ENCODE peak calls at places on chromosomes 4 and X, in nine cellular contexts. L is CD8-positive, alpha-beta memory T cell; J is AG04449; E is fibroblast of pulmonary artery; N is spleen; B is right lobe of liver; A is astrocyte of the spinal cord; W is BJ; T is Panc1. D is an unnamed sample.

GRCh38 chr4:110681381-110681780 is 58.5 kb upstream of the PITX2 start:
- DNase-seq in J (no peak), A (no peak), W (no peak), E (no peak), B (no peak), L (no peak), T (no peak), N (no peak), D (no peak)

GRCh38 chr4:23245196-23245595 is 552.5 kb downstream of the GBA3 start:
- DNase-seq in T (no peak), L (no peak), J (no peak), E (no peak), A (no peak), N (no peak), B (no peak), W (no peak), D (no peak)

GRCh38 chr4:86818845-86819244 is 30.3 kb downstream of the SLC10A6 start:
- DNase-seq in J (no peak), T (no peak), A (no peak), E (no peak), N (no peak), B (no peak), L (no peak), W (no peak), D (no peak)

GRCh38 chr4:81454498-81454897 is 17.2 kb downstream of the RASGEF1B start:
- DNase-seq in N (no peak), L (no peak), A (no peak), W (no peak), E (no peak), T (no peak), B (no peak), J (no peak), D (no peak)

GRCh38 chr4:133450813-133451212 is 301.7 kb downstream of the PCDH10 start:
- DNase-seq in A (no peak), L (no peak), T (no peak), B (no peak), E (no peak), N (no peak), J (no peak), W (no peak), D (no peak)

GRCh38 chrX:107718156-107718621 is 57.4 kb downstream of the TSC22D3 start:
- DNase-seq in A (peak), E (peak), N (peak), W (no peak), L (peak), T (peak), B (peak), J (no peak), D (peak)

GRCh38 chr4:47929682-47930201 is 15.4 kb upstream of the NFXL1 start:
- DNase-seq in B (no peak), A (no peak), L (no peak), E (no peak), W (no peak), N (no peak), J (no peak), T (no peak), D (no peak)

GRCh38 chrX:3094261-3094660 is 53.0 kb downstream of the ARSF start:
- DNase-seq in T (no peak), W (no peak), A (no peak), L (no peak), E (peak), B (no peak), N (no peak), J (no peak), D (no peak)

GRCh38 chr4:136281307-136281706 is 1251.0 kb downstream of the PCDH18 start:
- DNase-seq in N (no peak), E (no peak), T (no peak), W (no peak), B (no peak), J (no peak), A (no peak), L (no peak), D (no peak)

GRCh38 chrX:132022115-132022862 is 813 bp upstream of the STK26 start:
- DNase-seq in E (no peak), W (no peak), L (peak), A (peak), B (no peak), J (no peak), T (no peak), N (no peak), D (no peak)

GRCh38 chr4:168803727-168804126 is 206.3 kb downstream of the CBR4 start:
- DNase-seq in T (no peak), J (peak), B (no peak), N (no peak), A (peak), E (peak), L (no peak), W (no peak), D (peak)

GRCh38 chr4:80073362-80074008 is 456 bp upstream of the ANTXR2 start:
- DNase-seq in J (no peak), T (no peak), W (no peak), B (no peak), N (peak), E (no peak), A (no peak), L (peak), D (no peak)

GRCh38 chrX:123695242-123695641 is 37.6 kb downstream of the THOC2 start:
- DNase-seq in W (no peak), J (no peak), A (no peak), B (no peak), N (no peak), L (no peak), E (no peak), T (no peak), D (no peak)

GRCh38 chr4:54065282-54066087 is 1.1 kb upstream of the CHIC2 start:
- DNase-seq in J (no peak), L (no peak), T (no peak), W (no peak), N (no peak), B (no peak), A (no peak), E (peak), D (no peak)

GRCh38 chrX:42490111-42490510 is 287.9 kb downstream of the PPP1R2C start:
- DNase-seq in W (no peak), E (no peak), B (no peak), A (no peak), L (no peak), T (no peak), N (no peak), J (no peak), D (no peak)

GRCh38 chrX:46179748-46180147 is 365.5 kb downstream of the ZNF674 start:
- DNase-seq in J (no peak), E (no peak), A (no peak), L (no peak), T (no peak), N (no peak), W (no peak), B (no peak), D (no peak)

GRCh38 chr4:182213024-182213423 is 30.2 kb upstream of the TENM3 start:
- DNase-seq in J (no peak), B (no peak), T (no peak), L (no peak), A (no peak), E (no peak), W (no peak), N (no peak), D (peak)

GRCh38 chrX:24668111-24668510 is 21.0 kb upstream of the PCYT1B start:
- DNase-seq in T (no peak), B (no peak), N (no peak), W (no peak), J (no peak), L (no peak), A (no peak), E (peak), D (no peak)

GRCh38 chrX:65587616-65588526 is 53.3 kb upstream of the LAS1L start:
- DNase-seq in L (no peak), T (no peak), J (no peak), W (no peak), E (peak), A (peak), B (peak), N (no peak), D (peak)

GRCh38 chrX:133905305-133905704 is 80.1 kb downstream of the GPC3 start:
- DNase-seq in W (no peak), J (no peak), A (no peak), N (no peak), E (no peak), T (no peak), B (no peak), L (no peak), D (no peak)

GRCh38 chr4:88108747-88109122 is 49.7 kb downstream of the ABCG2 start:
- DNase-seq in W (no peak), A (no peak), N (no peak), J (peak), B (no peak), E (no peak), T (no peak), L (no peak), D (no peak)

GRCh38 chrX:105273326-105273725 is 52.8 kb upstream of the TEX13A start:
- DNase-seq in N (no peak), T (no peak), A (no peak), E (no peak), W (no peak), B (no peak), J (no peak), L (no peak), D (no peak)

GRCh38 chrX:140177821-140178220 is 212.5 kb upstream of the CXorf66 start:
- DNase-seq in W (no peak), L (no peak), E (no peak), B (no peak), A (no peak), T (no peak), N (no peak), J (no peak), D (no peak)

GRCh38 chr4:165199286-165199685 is 8.1 kb upstream of the KLHL2 start:
- DNase-seq in T (no peak), J (no peak), B (no peak), N (no peak), A (peak), W (no peak), E (no peak), L (no peak), D (no peak)

GRCh38 chr4:78222575-78223186 is 165.6 kb downstream of the FRAS1 start:
- DNase-seq in L (no peak), E (no peak), T (no peak), J (no peak), W (no peak), B (no peak), A (no peak), N (no peak), D (no peak)

GRCh38 chr4:163107754-163108153 is 58.9 kb downstream of the NAF1 start:
- DNase-seq in J (no peak), T (no peak), B (no peak), A (peak), E (peak), W (no peak), L (no peak), N (no peak), D (no peak)

GRCh38 chr4:95102391-95102790 is 344.6 kb downstream of the BMPR1B start:
- DNase-seq in T (no peak), N (no peak), B (no peak), E (no peak), A (no peak), L (no peak), J (no peak), W (no peak), D (no peak)

GRCh38 chrX:101265869-101266428 is 25.2 kb downstream of the TAF7L start:
- DNase-seq in L (no peak), W (peak), T (no peak), J (peak), B (no peak), N (no peak), E (peak), A (peak), D (peak)

GRCh38 chrX:151088221-151088620 is 88.2 kb upstream of the GPR50 start:
- DNase-seq in N (no peak), E (no peak), B (no peak), A (no peak), L (no peak), J (no peak), W (no peak), T (no peak), D (no peak)

GRCh38 chrX:151084454-151084853 is 91.9 kb upstream of the GPR50 start:
- DNase-seq in N (no peak), L (no peak), W (no peak), E (no peak), B (no peak), A (no peak), J (no peak), T (no peak), D (no peak)

GRCh38 chrX:151081016-151081415 is 95.4 kb upstream of the GPR50 start:
- DNase-seq in E (no peak), L (no peak), J (no peak), A (no peak), B (no peak), T (no peak), N (no peak), W (no peak), D (no peak)

GRCh38 chrX:151085207-151085606 is 91.2 kb upstream of the GPR50 start:
- DNase-seq in B (no peak), J (no peak), T (no peak), L (no peak), N (no peak), A (no peak), W (no peak), E (no peak), D (no peak)

DNA sequence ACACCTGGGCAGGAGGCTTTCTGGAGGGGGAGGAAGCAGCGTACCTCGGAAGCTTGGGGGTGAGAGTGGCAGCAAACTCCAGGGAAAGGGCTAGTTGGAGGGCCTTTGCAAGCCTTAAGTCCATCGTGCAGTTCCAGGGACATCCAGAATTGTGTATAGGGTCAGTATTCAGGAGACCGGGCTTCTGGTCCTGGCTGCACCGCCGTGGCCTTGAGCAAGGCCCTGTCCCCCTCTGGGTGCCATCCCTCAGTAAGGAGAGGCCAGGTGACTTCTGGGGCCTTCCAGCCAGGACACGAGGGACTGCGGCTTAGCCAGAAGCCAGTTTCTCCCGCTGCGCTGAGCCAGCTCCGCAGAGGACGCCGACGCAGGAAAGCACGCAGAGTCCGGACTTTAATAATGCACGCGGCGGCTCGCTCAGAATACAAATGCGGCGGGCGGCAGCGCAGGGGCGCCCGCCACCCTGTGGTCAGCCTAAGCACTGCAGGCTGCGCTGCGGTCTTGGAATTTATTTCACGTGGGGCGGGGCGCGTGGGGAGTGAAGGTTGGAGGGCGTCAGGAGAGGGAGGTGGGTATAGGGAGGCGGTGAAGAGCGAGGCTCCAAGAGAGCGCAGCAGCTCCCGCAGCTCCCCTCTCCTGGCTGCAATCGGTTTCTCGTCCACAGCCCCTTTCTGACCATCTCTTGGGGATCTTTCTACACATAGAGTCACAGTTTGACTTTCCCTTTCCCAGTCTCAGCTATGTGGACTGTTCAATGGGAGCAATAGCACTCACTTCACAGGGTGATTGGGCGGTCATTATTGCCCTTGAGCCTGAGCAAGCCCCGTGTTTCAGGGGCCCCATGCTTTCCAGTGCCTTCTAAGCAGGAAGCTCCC is 94.1 kb upstream of the GPR50 start:
- DNase-seq in W (no peak), J (no peak), A (peak), T (peak), N (peak), B (peak), E (peak), L (peak), D (peak)
- H3K4me3 ChIP-seq in W (peak), J (peak), A (no peak), T (peak), N (no peak), B (no peak), E (peak), L (no peak), D (peak)

GRCh38 chrX:31323658-31324057 is 251.8 kb upstream of the FTHL17 start:
- DNase-seq in N (no peak), L (no peak), A (no peak), B (no peak), T (no peak), W (no peak), E (no peak), J (no peak), D (no peak)
- H3K4me3 ChIP-seq in N (no peak), L (no peak), A (no peak), B (no peak), T (no peak), W (no peak), E (no peak), J (no peak), D (no peak)

GRCh38 chrX:126165401-126165720 is 728 bp downstream of the DCAF12L2 start:
- DNase-seq in E (no peak), L (no peak), J (no peak), N (peak), T (no peak), B (no peak), A (no peak), W (no peak), D (no peak)
- H3K4me3 ChIP-seq in E (no peak), L (no peak), J (no peak), N (no peak), T (no peak), B (no peak), A (no peak), W (no peak), D (peak)

GRCh38 chr4:170089743-170090666 is at the start of gene AADAT:
- DNase-seq in L (no peak), J (no peak), N (peak), B (peak), A (peak), W (no peak), T (peak), E (peak), D (no peak)
- H3K4me3 ChIP-seq in L (no peak), J (peak), N (peak), B (peak), A (peak), W (peak), T (peak), E (peak), D (peak)

DNA sequence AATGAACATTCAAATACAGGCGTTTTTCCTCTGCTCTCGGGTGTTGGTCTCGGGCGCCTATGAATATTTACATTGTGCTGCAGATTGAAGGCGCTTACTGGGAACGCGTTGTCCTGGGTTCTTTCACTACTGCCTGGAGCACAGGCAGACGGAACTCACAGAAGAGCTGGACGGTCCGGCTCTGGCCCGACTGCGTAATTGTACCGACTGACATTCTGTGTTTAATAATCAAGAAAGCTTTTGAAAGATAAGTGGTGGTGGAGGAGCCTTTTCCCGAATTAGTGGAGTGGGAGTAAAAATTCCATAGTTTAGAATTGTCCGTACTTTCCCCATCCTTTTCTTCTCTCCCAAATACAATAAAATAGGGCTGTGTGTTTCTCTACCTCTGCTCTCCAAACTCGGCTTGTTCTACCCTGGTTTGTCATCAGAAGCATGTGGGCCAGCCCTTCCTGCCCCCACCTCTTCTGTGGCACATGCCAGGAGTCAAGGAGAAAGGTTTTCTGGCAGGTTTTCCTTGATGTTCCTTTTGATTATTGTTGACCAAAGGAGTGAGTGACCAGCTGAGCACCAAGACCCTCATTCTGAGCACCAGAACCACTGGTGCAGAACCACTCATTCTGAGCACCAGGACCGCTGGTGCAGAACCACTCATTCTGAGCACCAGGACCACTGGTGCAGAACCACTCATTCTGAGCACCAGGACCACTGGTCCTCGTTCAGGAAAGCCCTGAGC is 2.3 kb downstream of the FHDC1 start:
- DNase-seq in T (no peak), N (no peak), A (no peak), L (no peak), J (no peak), B (no peak), E (no peak), W (no peak), D (no peak)
- H3K4me3 ChIP-seq in T (peak), N (peak), A (peak), L (peak), J (peak), B (peak), E (peak), W (peak), D (peak)

GRCh38 chr4:125316781-125317525 is 2.2 kb downstream of the FAT4 start:
- DNase-seq in N (peak), W (no peak), L (no peak), A (peak), E (peak), J (no peak), B (peak), T (no peak), D (no peak)
- H3K4me3 ChIP-seq in N (peak), W (peak), L (no peak), A (peak), E (peak), J (peak), B (peak), T (peak), D (peak)

GRCh38 chr4:114334808-114335739 is 263.5 kb upstream of the UGT8 start:
- DNase-seq in E (no peak), B (no peak), L (no peak), T (no peak), N (no peak), A (no peak), W (no peak), J (no peak), D (no peak)
- H3K4me3 ChIP-seq in E (no peak), B (no peak), L (no peak), T (no peak), N (no peak), A (no peak), W (no peak), J (no peak), D (no peak)

GRCh38 chr4:119041951-119042560 is 93.6 kb upstream of the MYOZ2 start:
- DNase-seq in L (peak), N (no peak), B (no peak), J (no peak), E (peak), T (peak), A (peak), W (no peak), D (no peak)
- H3K4me3 ChIP-seq in L (no peak), N (no peak), B (no peak), J (no peak), E (no peak), T (no peak), A (no peak), W (no peak), D (no peak)

GRCh38 chr4:76459291-76459723 is 24.3 kb downstream of the SHROOM3 start:
- DNase-seq in L (no peak), N (no peak), W (no peak), E (peak), J (peak), A (peak), B (no peak), T (no peak), D (no peak)
- H3K4me3 ChIP-seq in L (no peak), N (no peak), W (no peak), E (no peak), J (no peak), A (no peak), B (no peak), T (no peak), D (no peak)

D was measured in skeletal muscle cell.